ENCODE peak calls at places on chromosomes 12 and 14, in five cellular contexts. O is CD8-positive, alpha-beta memory T cell; I is caudate nucleus; Y is activated T-cell treated with anti-CD3 and anti-CD28 coated beads, Interleukin-2, amount 50 U/mL, for 24 hours; C is EH. K is an unnamed sample.

GRCh38 chr12:131987552-131987951 is 37.8 kb downstream of the EP400 start:
- DNase-seq in I (no peak), C (no peak), Y (no peak), O (no peak), K (no peak)

GRCh38 chr14:80522936-80523335 is 311.6 kb upstream of the DIO2 start:
- DNase-seq in C (peak; percentile 37), Y (no peak), O (no peak), I (no peak), K (no peak)

GRCh38 chr12:39779768-39780340 is 160.3 kb upstream of the ABCD2 start:
- DNase-seq in I (no peak), O (no peak), C (no peak), Y (no peak), K (no peak)

GRCh38 chr12:9795945-9796344 is 31.3 kb upstream of the KLRF1 start:
- DNase-seq in O (no peak), Y (no peak), C (no peak), I (no peak), K (no peak)

GRCh38 chr14:67944605-67945004 is 125.0 kb downstream of the RAD51B start:
- DNase-seq in C (peak; percentile 3), I (no peak), O (no peak), Y (no peak), K (no peak)

GRCh38 chr12:49968431-49968830 is 4.3 kb upstream of the AQP6 start:
- DNase-seq in Y (no peak), C (no peak), I (no peak), O (no peak), K (no peak)

GRCh38 chr14:94355191-94355794 is 32.2 kb upstream of the SERPINA6 start:
- DNase-seq in Y (no peak), C (peak; percentile 66), I (no peak), O (no peak), K (no peak)

GRCh38 chr14:102221026-102221425 is 81.3 kb downstream of the WDR20 start:
- DNase-seq in Y (no peak), C (peak; percentile 71), O (no peak), I (no peak), K (no peak)

GRCh38 chr14:98909251-98909944 is 362.6 kb downstream of the BCL11B start:
- DNase-seq in O (no peak), C (peak; percentile 0), I (no peak), Y (no peak), K (no peak)

GRCh38 chr12:54428050-54429013 is 9.3 kb upstream of the ITGA5 start:
- DNase-seq in C (peak; percentile 74), Y (no peak), I (no peak), O (no peak), K (no peak)

GRCh38 chr12:1595026-1595561 is 713 bp upstream of the FBXL14 start:
- DNase-seq in O (no peak), C (peak; percentile 57), I (no peak), Y (no peak), K (no peak)

GRCh38 chr14:87205811-87206210 is 787.2 kb downstream of the GALC start:
- DNase-seq in C (no peak), O (no peak), I (no peak), Y (no peak), K (no peak)

GRCh38 chr14:53491256-53491905 is 338.3 kb upstream of the DDHD1 start:
- DNase-seq in I (no peak), C (peak; percentile 58), O (no peak), Y (no peak), K (no peak)

GRCh38 chr12:124347805-124348658 is 53.1 kb downstream of the RFLNA start:
- DNase-seq in I (no peak), C (no peak), Y (peak; percentile 56), O (no peak), K (peak; percentile 15)

GRCh38 chr12:45010051-45010450 is 40.8 kb downstream of the DBX2 start:
- DNase-seq in Y (no peak), O (no peak), I (no peak), C (peak; percentile 7), K (no peak)

GRCh38 chr12:10184261-10184843 is 5.5 kb downstream of the TMEM52B start:
- DNase-seq in I (no peak), C (peak; percentile 57), Y (no peak), O (no peak), K (no peak)

GRCh38 chr12:90280564-90281058 is 572.0 kb upstream of the ATP2B1 start:
- DNase-seq in C (peak; percentile 19), I (no peak), O (no peak), Y (no peak), K (no peak)

GRCh38 chr12:75900781-75901254 is 130.8 kb downstream of the PHLDA1 start:
- DNase-seq in C (no peak), Y (no peak), I (no peak), O (no peak), K (no peak)

GRCh38 chr12:132423251-132424117 is 66.5 kb upstream of the FBRSL1 start:
- DNase-seq in Y (no peak), O (no peak), I (no peak), C (no peak), K (peak; percentile 23)

GRCh38 chr14:94522115-94522724 is 13.0 kb upstream of the SERPINA12 start:
- DNase-seq in O (no peak), Y (no peak), C (no peak), I (no peak), K (no peak)

GRCh38 chr12:45292486-45293195 is 76.7 kb downstream of the ANO6 start:
- DNase-seq in Y (no peak), I (no peak), C (peak; percentile 35), O (no peak), K (no peak)

GRCh38 chr12:1083888-1084262 is 92.9 kb downstream of the ERC1 start:
- DNase-seq in C (peak; percentile 79), I (no peak), Y (no peak), O (no peak), K (no peak)

GRCh38 chr12:77315407-77315806 is 250.0 kb upstream of the E2F7 start:
- DNase-seq in O (no peak), C (no peak), I (no peak), Y (no peak), K (no peak)

GRCh38 chr14:100822921-100823320 is 3.0 kb upstream of the MEG3 start:
- DNase-seq in C (peak; percentile 29), O (no peak), Y (no peak), I (no peak), K (no peak)

GRCh38 chr14:104014764-104015163 is 70.7 kb upstream of the ASPG start:
- DNase-seq in O (no peak), Y (no peak), C (no peak), I (no peak), K (no peak)

GRCh38 chr14:91380610-91381371 is 36.8 kb downstream of the CCDC88C start:
- DNase-seq in Y (no peak), I (no peak), O (no peak), C (no peak), K (no peak)

GRCh38 chr14:92653162-92653651 is 95.2 kb downstream of the LGMN start:
- DNase-seq in O (no peak), C (no peak), Y (no peak), I (no peak), K (no peak)

GRCh38 chr12:93962336-93962735 is 186.0 kb upstream of the PLXNC1 start:
- DNase-seq in C (no peak), Y (no peak), I (no peak), O (no peak), K (no peak)

GRCh38 chr12:47730341-47730744 is 5.1 kb upstream of the ENDOU start:
- DNase-seq in Y (no peak), C (peak; percentile 65), I (no peak), O (no peak), K (no peak)

GRCh38 chr14:58717211-58717610 is 79.4 kb downstream of the DACT1 start:
- DNase-seq in I (no peak), C (peak; percentile 71), Y (no peak), O (no peak), K (no peak)

GRCh38 chr12:96249196-96250118 is 55.3 kb downstream of the ELK3 start:
- DNase-seq in Y (no peak), O (no peak), I (no peak), C (no peak), K (no peak)

GRCh38 chr12:80837342-80837978 is 100.3 kb downstream of the LIN7A start:
- DNase-seq in O (no peak), I (no peak), Y (no peak), C (peak; percentile 77), K (no peak)

GRCh38 chr12:117044311-117044710 is 54.9 kb downstream of the TESC start:
- DNase-seq in I (no peak), O (no peak), Y (no peak), C (no peak), K (no peak)

GRCh38 chr14:32254952-32255679 is 52.0 kb upstream of the RNU6-8 start:
- DNase-seq in I (peak; percentile 16), O (peak; percentile 25), Y (peak; percentile 50), C (peak; percentile 74), K (peak; percentile 47)

K was measured in CD4-positive, alpha-beta memory T cell.